ENCODE peak calls at places on chromosomes 6 and 20, in four cellular contexts. R is uterus, V is heart right ventricle, L is neural crest cell. X is an unnamed sample.

GRCh38 chr6:160042788-160043301 is 74.0 kb downstream of the IGF2R start:
- DNase-seq in R (no peak), V (no peak), L (no peak), X (peak; percentile 67)

GRCh38 chr6:71289039-71289801 is 609 bp downstream of the OGFRL1 start:
- DNase-seq in R (no peak), V (no peak), L (peak; percentile 36), X (no peak)

GRCh38 chr6:13355043-13355945 is 27.0 kb upstream of the TBC1D7 start:
- DNase-seq in R (no peak), V (no peak), L (no peak), X (peak; percentile 94)

GRCh38 chr6:2028457-2029038 is 216.9 kb downstream of the GMDS start:
- DNase-seq in R (peak; percentile 23), V (no peak), L (no peak), X (no peak)

GRCh38 chr20:4435210-4435609 is 286.5 kb upstream of the PRND start:
- DNase-seq in R (no peak), V (no peak), L (no peak), X (no peak)

GRCh38 chr6:143745160-143746133 is 67.7 kb downstream of the PHACTR2 start:
- DNase-seq in R (peak; percentile 42), V (peak; percentile 52), L (no peak), X (peak; percentile 64)

GRCh38 chr20:22560817-22561216 is 23.6 kb downstream of the FOXA2 start:
- DNase-seq in R (no peak), V (no peak), L (no peak), X (no peak)

GRCh38 chr20:11738852-11739251 is 178.8 kb upstream of the BTBD3 start:
- DNase-seq in R (no peak), V (no peak), L (no peak), X (no peak)

GRCh38 chr6:79894939-79895338 is 52.4 kb downstream of the ELOVL4 start:
- DNase-seq in R (no peak), V (no peak), L (no peak), X (no peak)

GRCh38 chr20:32072168-32072721 is 20.2 kb downstream of the HCK start:
- DNase-seq in R (no peak), V (no peak), L (no peak), X (no peak)

GRCh38 chr6:168024951-168025510 is 27.6 kb downstream of the KIF25 start:
- DNase-seq in R (no peak), V (no peak), L (no peak), X (no peak)

GRCh38 chr6:107244082-107244741 is 128.9 kb upstream of the BEND3 start:
- DNase-seq in R (no peak), V (no peak), L (no peak), X (no peak)

GRCh38 chr20:23607497-23608245 is 2.0 kb upstream of the CST9 start:
- DNase-seq in R (no peak), V (no peak), L (no peak), X (no peak)

GRCh38 chr6:147054158-147054557 is 150.1 kb upstream of the STXBP5 start:
- DNase-seq in R (no peak), V (no peak), L (no peak), X (no peak)

GRCh38 chr6:10384333-10384718 is 30.5 kb downstream of the TFAP2A start:
- DNase-seq in R (no peak), V (no peak), L (no peak), X (no peak)

GRCh38 chr20:38222231-38222922 is 38.2 kb downstream of the KIAA1755 start:
- DNase-seq in R (peak; percentile 60), V (peak; percentile 65), L (peak; percentile 85), X (peak; percentile 69)

GRCh38 chr6:168188974-168189678 is 110.1 kb upstream of the FRMD1 start:
- DNase-seq in R (peak; percentile 8), V (no peak), L (no peak), X (no peak)

GRCh38 chr6:37303891-37304503 is 46.1 kb upstream of the TMEM217 start:
- DNase-seq in R (no peak), V (no peak), L (peak; percentile 20), X (peak; percentile 32)

GRCh38 chr20:23366384-23366783 is 4.4 kb downstream of the GZF1 start:
- DNase-seq in R (no peak), V (no peak), L (no peak), X (no peak)

GRCh38 chr6:168376120-168376519 is 56.5 kb upstream of the DACT2 start:
- DNase-seq in R (peak; percentile 8), V (no peak), L (no peak), X (no peak)

GRCh38 chr6:131995924-131996323 is 44.8 kb upstream of the CCN2 start:
- DNase-seq in R (no peak), V (no peak), L (no peak), X (peak; percentile 93)

GRCh38 chr6:131212024-131212423 is 76.8 kb downstream of the AKAP7 start:
- DNase-seq in R (no peak), V (no peak), L (no peak), X (no peak)

GRCh38 chr6:34970487-34970886 is 81.4 kb downstream of the ANKS1A start:
- DNase-seq in R (no peak), V (no peak), L (no peak), X (no peak)

GRCh38 chr6:167652701-167653095 is 174.0 kb upstream of the AFDN start:
- DNase-seq in R (no peak), V (no peak), L (no peak), X (no peak)

GRCh38 chr6:155524249-155524651 is 68.6 kb upstream of the NOX3 start:
- DNase-seq in R (no peak), V (no peak), L (no peak), X (peak; percentile 29)

GRCh38 chr6:159540152-159540551 is 152.9 kb downstream of the SOD2 start:
- DNase-seq in R (no peak), V (no peak), L (peak; percentile 25), X (no peak)

GRCh38 chr6:2770171-2770570 is 5.0 kb downstream of the WRNIP1 start:
- DNase-seq in R (no peak), V (peak; percentile 79), L (no peak), X (no peak)

GRCh38 chr6:4403828-4404227 is 268.5 kb upstream of the ECI2 start:
- DNase-seq in R (no peak), V (no peak), L (no peak), X (no peak)

GRCh38 chr20:47189060-47189459 is 167.4 kb downstream of the ZMYND8 start:
- DNase-seq in R (no peak), V (no peak), L (no peak), X (no peak)

GRCh38 chr20:32437391-32438074 is 79.4 kb downstream of the ASXL1 start:
- DNase-seq in R (no peak), V (no peak), L (no peak), X (no peak)

GRCh38 chr20:62995898-62996595 is 10.7 kb downstream of the BHLHE23 start:
- DNase-seq in R (no peak), V (no peak), L (no peak), X (no peak)
- TF ChIP-seq CTCF in R (no peak), V (no peak), L (no peak), X (no peak)

GRCh38 chr20:3081641-3082040 is 2.9 kb downstream of the AVP start:
- DNase-seq in R (no peak), V (no peak), L (no peak), X (no peak)
- TF ChIP-seq CTCF in R (no peak), V (no peak), L (no peak), X (no peak)

GRCh38 chr6:152697634-152698033 is at the start of gene MYCT1:
- DNase-seq in R (no peak), V (peak; percentile 46), L (no peak), X (no peak)

GRCh38 chr6:152701863-152702401 is 4.2 kb downstream of the MYCT1 start:
- DNase-seq in R (no peak), V (no peak), L (no peak), X (no peak)

GRCh38 chr6:152698692-152699091 is 995 bp downstream of the MYCT1 start:
- DNase-seq in R (no peak), V (no peak), L (no peak), X (no peak)

GRCh38 chr6:152700427-152700826 is 2.7 kb downstream of the MYCT1 start:
- DNase-seq in R (no peak), V (no peak), L (no peak), X (no peak)

GRCh38 chr6:152701081-152701862 is 3.6 kb downstream of the MYCT1 start:
- DNase-seq in R (no peak), V (no peak), L (no peak), X (peak; percentile 24)
- TF ChIP-seq CTCF in R (no peak), V (no peak), L (no peak), X (peak; percentile 4)

GRCh38 chr6:97925504-97925903 is 642.5 kb upstream of the MMS22L start:
- DNase-seq in R (no peak), V (no peak), L (no peak), X (no peak)
- TF ChIP-seq CTCF in R (no peak), V (no peak), L (peak; percentile 57), X (peak; percentile 6)

GRCh38 chr20:45343867-45344721 is 4.1 kb downstream of the SDC4 start:
- DNase-seq in R (peak; percentile 83), V (no peak), L (no peak), X (peak; percentile 91)
- TF ChIP-seq CTCF in R (no peak), V (no peak), L (no peak), X (no peak)

DNA sequence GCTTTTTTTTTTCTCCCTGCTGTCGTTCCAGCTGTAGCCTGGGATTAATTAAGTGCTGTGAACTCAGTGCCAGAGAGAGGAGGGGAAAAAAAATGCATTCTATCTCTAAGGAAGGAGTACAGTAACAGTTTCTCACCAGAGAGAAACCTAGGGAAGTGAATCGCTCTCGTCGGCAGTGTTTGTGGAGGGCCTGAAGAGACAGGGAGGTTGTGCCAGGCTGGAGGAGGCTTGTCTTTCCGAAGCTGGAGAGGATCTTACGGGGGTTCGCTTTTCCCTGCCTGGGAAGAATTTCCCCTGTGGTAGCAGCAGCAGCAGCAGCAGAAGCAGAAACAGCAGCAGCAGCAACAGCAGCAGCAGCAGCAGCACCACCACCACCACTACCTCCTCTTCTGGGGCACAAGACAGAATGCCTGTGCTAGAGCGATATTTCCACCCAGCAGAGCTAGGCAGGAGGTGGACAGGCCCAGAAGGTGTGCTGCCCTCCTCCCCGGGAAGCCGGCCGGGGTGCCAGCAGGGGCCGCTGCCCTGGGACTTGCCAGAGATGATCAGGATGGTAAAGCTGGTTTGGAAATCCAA is 186.5 kb downstream of the PDE7B start:
- DNase-seq in R (peak; percentile 41), V (peak; percentile 25), L (no peak), X (no peak)
- TF ChIP-seq CTCF in R (peak; percentile 21), V (peak; percentile 28), L (no peak), X (peak; percentile 45)

DNA sequence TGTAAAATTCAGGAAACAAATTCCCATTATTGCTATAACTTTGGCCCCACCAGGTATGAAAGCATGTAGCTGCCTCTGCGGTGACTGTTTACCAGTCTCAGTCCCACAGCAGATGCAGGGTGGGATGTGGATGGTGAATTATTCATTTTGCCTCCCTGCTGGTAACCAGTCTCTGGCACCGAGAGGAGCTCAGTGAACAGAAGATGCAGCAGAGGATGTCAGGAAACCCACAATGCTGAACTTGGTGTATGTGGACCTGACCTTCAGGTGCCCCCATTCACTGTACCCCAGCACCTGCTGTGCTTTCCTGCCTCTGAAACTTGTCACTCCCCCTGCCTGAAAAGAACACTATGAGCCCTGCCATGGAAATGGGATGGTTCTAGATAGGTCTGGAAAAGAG is 8.9 kb upstream of the METTL24 start:
- DNase-seq in R (no peak), V (no peak), L (no peak), X (no peak)
- TF ChIP-seq CTCF in R (no peak), V (no peak), L (no peak), X (no peak)